ENCODE peak calls at places on chromosomes 1 and 21, in four cellular contexts. One of them, this sample, is unnamed.

GRCh38 chr1:35929730-35930592 is 944 bp upstream of the AGO3 start:
- DNase-seq in cardiac muscle cell: peak
- DNase-seq in H9: peak
- DNase-seq in mucosa of descending colon: no peak
- DNase-seq in this sample: peak

GRCh38 chr1:212651521-212651920 is 43.0 kb downstream of the ATF3 start:
- DNase-seq in mucosa of descending colon: no peak
- DNase-seq in cardiac muscle cell: no peak
- DNase-seq in H9: no peak
- DNase-seq in this sample: no peak

GRCh38 chr1:54610048-54610447 is 13.3 kb downstream of the FAM151A start:
- DNase-seq in mucosa of descending colon: no peak
- DNase-seq in cardiac muscle cell: no peak
- DNase-seq in H9: peak
- DNase-seq in this sample: no peak

GRCh38 chr1:215530401-215530984 is 36.6 kb upstream of the KCTD3 start:
- DNase-seq in mucosa of descending colon: no peak
- DNase-seq in H9: no peak
- DNase-seq in cardiac muscle cell: no peak
- DNase-seq in this sample: no peak

GRCh38 chr1:233244183-233244582 is 51.3 kb downstream of the PCNX2 start:
- DNase-seq in mucosa of descending colon: no peak
- DNase-seq in cardiac muscle cell: no peak
- DNase-seq in H9: no peak
- DNase-seq in this sample: no peak

GRCh38 chr1:11704691-11705475 is 13.4 kb downstream of the DRAXIN start:
- DNase-seq in H9: peak
- DNase-seq in mucosa of descending colon: no peak
- DNase-seq in cardiac muscle cell: no peak
- DNase-seq in this sample: no peak

GRCh38 chr1:109107785-109108184 is 6.1 kb upstream of the ELAPOR1 start:
- DNase-seq in mucosa of descending colon: no peak
- DNase-seq in H9: no peak
- DNase-seq in cardiac muscle cell: no peak
- DNase-seq in this sample: no peak

GRCh38 chr1:200740291-200741212 is 1.9 kb downstream of the CAMSAP2 start:
- DNase-seq in mucosa of descending colon: no peak
- DNase-seq in H9: no peak
- DNase-seq in cardiac muscle cell: no peak
- DNase-seq in this sample: no peak

GRCh38 chr21:45260191-45260795 is 27.4 kb downstream of the POFUT2 start:
- DNase-seq in mucosa of descending colon: no peak
- DNase-seq in cardiac muscle cell: no peak
- DNase-seq in H9: no peak
- DNase-seq in this sample: no peak

GRCh38 chr1:41540886-41541591 is 56.6 kb upstream of the EDN2 start:
- DNase-seq in cardiac muscle cell: no peak
- DNase-seq in mucosa of descending colon: no peak
- DNase-seq in H9: no peak
- DNase-seq in this sample: peak

GRCh38 chr21:46634966-46635323 is 529 bp upstream of the PRMT2 start:
- DNase-seq in H9: no peak
- DNase-seq in cardiac muscle cell: peak
- DNase-seq in mucosa of descending colon: no peak
- DNase-seq in this sample: peak

GRCh38 chr1:78334952-78335351 is 155.8 kb upstream of the PTGFR start:
- DNase-seq in mucosa of descending colon: no peak
- DNase-seq in H9: no peak
- DNase-seq in cardiac muscle cell: no peak
- DNase-seq in this sample: no peak

GRCh38 chr1:230877139-230877923 is 9.0 kb upstream of the C1orf198 start:
- DNase-seq in cardiac muscle cell: no peak
- DNase-seq in H9: no peak
- DNase-seq in mucosa of descending colon: no peak
- DNase-seq in this sample: no peak

GRCh38 chr1:228964178-228964819 is 229.0 kb downstream of the RHOU start:
- DNase-seq in H9: peak
- DNase-seq in cardiac muscle cell: no peak
- DNase-seq in mucosa of descending colon: no peak
- DNase-seq in this sample: no peak

GRCh38 chr1:226617109-226617508 is 68.5 kb downstream of the STUM start:
- DNase-seq in mucosa of descending colon: no peak
- DNase-seq in H9: no peak
- DNase-seq in cardiac muscle cell: no peak
- DNase-seq in this sample: no peak

GRCh38 chr1:65478379-65479026 is 58.0 kb downstream of the LEPR start:
- DNase-seq in H9: no peak
- DNase-seq in cardiac muscle cell: no peak
- DNase-seq in mucosa of descending colon: no peak
- DNase-seq in this sample: no peak

GRCh38 chr1:89279011-89279466 is 6.4 kb upstream of the GBP5 start:
- DNase-seq in mucosa of descending colon: no peak
- DNase-seq in H9: no peak
- DNase-seq in cardiac muscle cell: no peak
- DNase-seq in this sample: no peak

GRCh38 chr1:89277725-89278124 is 5.1 kb upstream of the GBP5 start:
- DNase-seq in H9: no peak
- DNase-seq in mucosa of descending colon: no peak
- DNase-seq in cardiac muscle cell: no peak
- DNase-seq in this sample: no peak

GRCh38 chr1:89274431-89274857 is 1.8 kb upstream of the GBP5 start:
- DNase-seq in H9: no peak
- DNase-seq in cardiac muscle cell: no peak
- DNase-seq in mucosa of descending colon: no peak
- DNase-seq in this sample: no peak

GRCh38 chr1:89273324-89273778 is 691 bp upstream of the GBP5 start:
- DNase-seq in cardiac muscle cell: no peak
- DNase-seq in H9: no peak
- DNase-seq in mucosa of descending colon: peak
- DNase-seq in this sample: no peak

DNA sequence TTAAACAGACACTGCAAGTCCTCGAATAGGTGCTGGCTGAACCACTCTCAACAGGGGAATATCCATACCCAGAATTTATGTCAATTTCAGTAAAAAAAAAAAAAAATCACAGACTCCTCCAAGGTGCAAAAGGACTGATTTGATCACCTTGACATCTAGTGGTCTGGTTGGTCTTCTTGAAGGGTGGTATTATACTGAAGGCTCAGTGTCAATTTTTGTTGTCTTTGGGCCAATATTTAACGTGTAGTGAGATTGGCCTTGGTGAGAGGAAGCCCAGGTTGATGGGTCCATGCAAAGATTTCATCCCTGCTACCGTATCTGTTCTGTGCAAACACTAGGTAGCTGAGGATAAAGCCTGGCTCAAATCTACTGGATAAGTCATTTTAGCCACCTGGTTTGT is 4.0 kb upstream of the GBP5 start:
- DNase-seq in mucosa of descending colon: no peak
- DNase-seq in cardiac muscle cell: no peak
- DNase-seq in H9: no peak
- DNase-seq in this sample: no peak
- TF ChIP-seq CTCF in mucosa of descending colon: no peak
- TF ChIP-seq CTCF in cardiac muscle cell: no peak
- TF ChIP-seq CTCF in H9: no peak
- TF ChIP-seq CTCF in this sample: peak

DNA sequence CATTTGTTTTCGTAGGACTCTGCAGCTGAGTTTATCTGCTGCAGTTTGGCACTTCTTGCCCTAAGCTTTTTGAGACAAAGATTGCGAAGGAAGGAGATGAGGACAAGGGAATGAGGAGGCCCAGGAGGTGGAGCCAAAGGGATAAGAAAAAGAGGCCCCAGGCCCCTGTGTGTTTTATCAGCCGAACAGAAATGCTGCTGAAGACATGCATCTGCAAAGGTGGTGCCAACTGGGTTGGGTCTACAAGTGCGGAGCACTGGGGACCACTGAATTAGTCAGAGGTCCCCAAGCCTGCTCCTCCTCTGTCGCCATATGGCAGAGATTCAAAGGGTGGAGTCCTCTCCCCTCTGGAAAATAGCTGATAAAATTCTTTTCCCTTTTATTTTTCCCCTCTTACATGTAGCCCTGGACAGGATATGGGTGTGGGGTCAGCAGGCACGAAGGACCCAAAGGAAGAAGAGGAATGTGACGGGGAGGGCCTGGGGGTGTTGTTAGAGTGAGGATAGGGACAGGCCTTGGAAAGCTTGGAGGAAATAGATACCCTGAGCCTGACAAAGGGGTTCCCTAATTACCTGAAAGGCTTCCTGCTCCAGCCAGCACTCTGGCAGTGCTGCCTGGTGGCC is 2.7 kb downstream of the CD34 start:
- DNase-seq in cardiac muscle cell: no peak
- DNase-seq in H9: no peak
- DNase-seq in mucosa of descending colon: no peak
- DNase-seq in this sample: no peak
- TF ChIP-seq CTCF in cardiac muscle cell: no peak
- TF ChIP-seq CTCF in H9: no peak
- TF ChIP-seq CTCF in mucosa of descending colon: no peak
- TF ChIP-seq CTCF in this sample: peak

GRCh38 chr1:44747878-44748277 is 8.2 kb downstream of the KIF2C start:
- DNase-seq in mucosa of descending colon: no peak
- DNase-seq in H9: no peak
- DNase-seq in cardiac muscle cell: no peak
- DNase-seq in this sample: no peak
- TF ChIP-seq CTCF in mucosa of descending colon: no peak
- TF ChIP-seq CTCF in H9: peak
- TF ChIP-seq CTCF in cardiac muscle cell: no peak
- TF ChIP-seq CTCF in this sample: no peak

GRCh38 chr1:176719478-176719877 is 256.5 kb downstream of the PAPPA2 start:
- DNase-seq in cardiac muscle cell: no peak
- DNase-seq in mucosa of descending colon: no peak
- DNase-seq in H9: no peak
- DNase-seq in this sample: no peak

GRCh38 chr1:176720835-176721234 is 257.9 kb downstream of the PAPPA2 start:
- DNase-seq in H9: no peak
- DNase-seq in mucosa of descending colon: no peak
- DNase-seq in cardiac muscle cell: no peak
- DNase-seq in this sample: no peak

DNA sequence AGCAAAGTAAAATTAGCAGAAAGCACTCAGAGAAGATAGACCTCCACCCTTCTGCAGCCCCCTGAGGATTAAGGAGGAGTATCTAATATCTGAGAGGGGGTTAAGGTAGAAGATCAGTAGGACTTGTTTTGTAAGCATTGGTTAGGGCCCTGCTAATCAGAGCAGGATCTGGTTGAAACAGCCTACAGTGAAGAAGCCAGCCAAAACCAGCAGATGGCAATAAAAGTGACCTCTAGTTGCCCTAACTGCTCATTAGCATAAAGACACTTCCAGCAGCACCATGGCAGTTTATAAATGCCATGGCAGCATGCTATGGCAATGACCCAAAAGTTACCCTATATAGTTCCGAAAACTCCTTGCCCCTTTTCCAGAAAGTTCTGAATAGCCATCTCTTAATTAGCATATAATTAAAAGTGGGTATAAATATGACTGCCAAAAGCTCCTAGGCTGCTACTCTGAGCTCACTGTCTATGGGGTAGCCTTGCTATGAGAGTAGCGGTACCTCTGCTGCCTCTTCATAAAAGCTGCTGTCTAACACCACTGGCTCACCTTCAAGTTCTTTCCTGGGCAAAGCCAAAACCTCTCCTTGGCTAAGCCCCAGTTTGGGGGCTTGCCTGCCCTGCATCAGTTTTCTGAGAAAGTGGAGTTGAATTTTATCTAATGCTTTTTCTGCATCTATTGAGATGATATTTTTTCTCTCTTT is 254.2 kb downstream of the PAPPA2 start:
- DNase-seq in H9: no peak
- DNase-seq in mucosa of descending colon: no peak
- DNase-seq in cardiac muscle cell: no peak
- DNase-seq in this sample: no peak
- TF ChIP-seq CTCF in H9: no peak
- TF ChIP-seq CTCF in mucosa of descending colon: no peak
- TF ChIP-seq CTCF in cardiac muscle cell: no peak
- TF ChIP-seq CTCF in this sample: no peak

GRCh38 chr1:29234471-29234870 is 1.9 kb upstream of the PTPRU start:
- DNase-seq in mucosa of descending colon: no peak
- DNase-seq in cardiac muscle cell: no peak
- DNase-seq in H9: no peak
- DNase-seq in this sample: no peak

GRCh38 chr1:29227511-29227910 is 3.2 kb downstream of the MECR start:
- DNase-seq in H9: peak
- DNase-seq in mucosa of descending colon: no peak
- DNase-seq in cardiac muscle cell: no peak
- DNase-seq in this sample: no peak

GRCh38 chr1:29233693-29234092 is 2.6 kb upstream of the PTPRU start:
- DNase-seq in H9: no peak
- DNase-seq in cardiac muscle cell: no peak
- DNase-seq in mucosa of descending colon: no peak
- DNase-seq in this sample: no peak

GRCh38 chr1:29230204-29230552 is 556 bp downstream of the MECR start:
- DNase-seq in mucosa of descending colon: no peak
- DNase-seq in cardiac muscle cell: no peak
- DNase-seq in H9: no peak
- DNase-seq in this sample: no peak

DNA sequence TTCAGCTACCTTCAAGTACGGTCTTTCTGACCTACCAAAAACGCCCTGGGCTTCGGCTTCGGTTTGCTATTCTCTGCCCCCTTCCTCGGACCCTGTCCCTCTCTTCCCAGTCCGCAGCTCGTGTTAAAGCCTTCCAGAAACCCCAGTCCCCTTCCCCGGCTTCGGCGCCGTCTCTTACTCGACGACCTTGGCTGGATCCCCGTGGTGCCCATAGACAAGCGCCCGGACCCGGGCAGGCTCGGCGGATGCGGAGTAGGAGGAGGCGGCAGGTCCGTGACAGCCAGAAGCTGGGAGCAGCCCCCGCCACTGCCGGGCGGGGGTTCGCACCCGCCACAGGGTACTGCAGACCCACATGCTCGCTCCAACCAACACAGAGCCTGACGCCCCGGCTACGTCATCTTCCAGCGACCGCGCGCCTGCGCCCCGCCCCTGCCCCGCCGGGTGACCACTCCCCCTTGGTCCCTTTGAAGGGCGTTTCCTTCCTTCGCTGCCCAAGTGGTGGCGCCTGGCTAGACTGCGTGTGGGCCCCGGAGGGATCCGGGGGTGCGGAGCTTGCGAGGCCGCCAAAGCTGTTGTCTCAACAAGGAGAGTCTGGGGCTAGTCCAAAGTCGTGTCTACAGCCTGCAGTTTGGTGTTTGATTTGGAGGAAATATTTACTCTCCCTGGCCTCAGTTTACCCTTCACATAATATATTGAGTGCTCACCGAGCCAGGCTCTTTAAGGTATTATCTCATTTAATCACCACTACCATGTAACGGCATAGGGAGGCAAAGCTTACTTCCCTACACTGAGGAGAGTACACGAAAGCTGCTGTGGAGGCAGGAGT is at the start of gene MECR:
- DNase-seq in cardiac muscle cell: peak
- DNase-seq in mucosa of descending colon: peak
- DNase-seq in H9: peak
- DNase-seq in this sample: peak
- TF ChIP-seq CTCF in cardiac muscle cell: peak
- TF ChIP-seq CTCF in mucosa of descending colon: no peak
- TF ChIP-seq CTCF in H9: no peak
- TF ChIP-seq CTCF in this sample: peak

This sample was measured in GM10248.